ENCODE peak calls at places on chromosomes 5 and 9, in seven cellular contexts. One of them, this sample, is unnamed.

GRCh38 chr5:59123595-59124561 is 541.0 kb downstream of the RAB3C start:
- DNase-seq in left ventricle myocardium superior: no peak
- DNase-seq in progenitor cell of endocrine pancreas: no peak
- DNase-seq in naive thymus-derived CD4-positive, alpha-beta T cell: no peak
- DNase-seq in stimulated activated CD4-positive, alpha-beta T cell treated with anti-CD3 and anti-CD28 coated beads, TNF-alpha, amount 100 ng/mL, for 4 hours: no peak
- DNase-seq in MCF 10A: no peak
- DNase-seq in colonic mucosa: no peak
- DNase-seq in this sample: no peak

GRCh38 chr5:83265318-83265717 is 188.0 kb downstream of the XRCC4 start:
- DNase-seq in left ventricle myocardium superior: no peak
- DNase-seq in stimulated activated CD4-positive, alpha-beta T cell treated with anti-CD3 and anti-CD28 coated beads, TNF-alpha, amount 100 ng/mL, for 4 hours: no peak
- DNase-seq in colonic mucosa: no peak
- DNase-seq in MCF 10A: peak
- DNase-seq in naive thymus-derived CD4-positive, alpha-beta T cell: no peak
- DNase-seq in progenitor cell of endocrine pancreas: no peak
- DNase-seq in this sample: no peak

GRCh38 chr9:110655723-110656641 is 12.6 kb upstream of the MUSK start:
- DNase-seq in MCF 10A: peak
- DNase-seq in colonic mucosa: no peak
- DNase-seq in left ventricle myocardium superior: no peak
- DNase-seq in naive thymus-derived CD4-positive, alpha-beta T cell: no peak
- DNase-seq in progenitor cell of endocrine pancreas: no peak
- DNase-seq in stimulated activated CD4-positive, alpha-beta T cell treated with anti-CD3 and anti-CD28 coated beads, TNF-alpha, amount 100 ng/mL, for 4 hours: no peak
- DNase-seq in this sample: no peak

GRCh38 chr5:13695076-13695712 is 249.3 kb downstream of the DNAH5 start:
- DNase-seq in left ventricle myocardium superior: no peak
- DNase-seq in MCF 10A: no peak
- DNase-seq in stimulated activated CD4-positive, alpha-beta T cell treated with anti-CD3 and anti-CD28 coated beads, TNF-alpha, amount 100 ng/mL, for 4 hours: no peak
- DNase-seq in colonic mucosa: no peak
- DNase-seq in progenitor cell of endocrine pancreas: no peak
- DNase-seq in naive thymus-derived CD4-positive, alpha-beta T cell: no peak
- DNase-seq in this sample: no peak

GRCh38 chr9:97487107-97487506 is 14.4 kb upstream of the TMOD1 start:
- DNase-seq in colonic mucosa: no peak
- DNase-seq in left ventricle myocardium superior: no peak
- DNase-seq in stimulated activated CD4-positive, alpha-beta T cell treated with anti-CD3 and anti-CD28 coated beads, TNF-alpha, amount 100 ng/mL, for 4 hours: no peak
- DNase-seq in MCF 10A: peak
- DNase-seq in progenitor cell of endocrine pancreas: no peak
- DNase-seq in naive thymus-derived CD4-positive, alpha-beta T cell: no peak
- DNase-seq in this sample: no peak

GRCh38 chr9:76651114-76651697 is 113.0 kb upstream of the PCA3 start:
- DNase-seq in left ventricle myocardium superior: no peak
- DNase-seq in progenitor cell of endocrine pancreas: no peak
- DNase-seq in stimulated activated CD4-positive, alpha-beta T cell treated with anti-CD3 and anti-CD28 coated beads, TNF-alpha, amount 100 ng/mL, for 4 hours: no peak
- DNase-seq in MCF 10A: no peak
- DNase-seq in naive thymus-derived CD4-positive, alpha-beta T cell: no peak
- DNase-seq in colonic mucosa: no peak
- DNase-seq in this sample: no peak

GRCh38 chr9:101307041-101307440 is 77.8 kb downstream of the BAAT start:
- DNase-seq in stimulated activated CD4-positive, alpha-beta T cell treated with anti-CD3 and anti-CD28 coated beads, TNF-alpha, amount 100 ng/mL, for 4 hours: no peak
- DNase-seq in MCF 10A: peak
- DNase-seq in naive thymus-derived CD4-positive, alpha-beta T cell: no peak
- DNase-seq in progenitor cell of endocrine pancreas: no peak
- DNase-seq in colonic mucosa: no peak
- DNase-seq in left ventricle myocardium superior: no peak
- DNase-seq in this sample: no peak

GRCh38 chr5:120463991-120464626 is at the start of gene PRR16:
- DNase-seq in left ventricle myocardium superior: peak
- DNase-seq in progenitor cell of endocrine pancreas: peak
- DNase-seq in stimulated activated CD4-positive, alpha-beta T cell treated with anti-CD3 and anti-CD28 coated beads, TNF-alpha, amount 100 ng/mL, for 4 hours: no peak
- DNase-seq in naive thymus-derived CD4-positive, alpha-beta T cell: no peak
- DNase-seq in colonic mucosa: peak
- DNase-seq in MCF 10A: peak
- DNase-seq in this sample: no peak

GRCh38 chr5:180606215-180606785 is 15.0 kb upstream of the SCGB3A1 start:
- DNase-seq in progenitor cell of endocrine pancreas: no peak
- DNase-seq in left ventricle myocardium superior: no peak
- DNase-seq in naive thymus-derived CD4-positive, alpha-beta T cell: no peak
- DNase-seq in colonic mucosa: no peak
- DNase-seq in MCF 10A: no peak
- DNase-seq in stimulated activated CD4-positive, alpha-beta T cell treated with anti-CD3 and anti-CD28 coated beads, TNF-alpha, amount 100 ng/mL, for 4 hours: no peak
- DNase-seq in this sample: no peak

GRCh38 chr9:70407081-70407503 is 7.4 kb downstream of the KLF9 start:
- DNase-seq in MCF 10A: peak
- DNase-seq in stimulated activated CD4-positive, alpha-beta T cell treated with anti-CD3 and anti-CD28 coated beads, TNF-alpha, amount 100 ng/mL, for 4 hours: no peak
- DNase-seq in colonic mucosa: no peak
- DNase-seq in left ventricle myocardium superior: no peak
- DNase-seq in naive thymus-derived CD4-positive, alpha-beta T cell: no peak
- DNase-seq in progenitor cell of endocrine pancreas: no peak
- DNase-seq in this sample: no peak

This sample was measured in activated naive CD8-positive, alpha-beta T cell treated with anti-CD3 and anti-CD28 coated beads, Interleukin-2, amount 50 U/mL, for 16 hours.